ENCODE peak calls at places on chromosomes 2 and 18, in ten cellular contexts. W is stimulated activated CD4-positive, alpha-beta T cell treated with anti-CD3 and anti-CD28 coated beads, Interleukin-2, amount 100 ng/mL, for 48 hours; X is upper lobe of right lung; E is SW480; D is 8988T; P is mucosa of gallbladder; T is naive thymus-derived CD8-positive, alpha-beta T cell; K is activated T-helper 9 cell treated with anti-CD3 and anti-CD28 coated beads, Interleukin-2, amount 50 U/mL, for 16 hours; S is amygdala; L is activated T-cell treated with anti-CD3 and anti-CD28 coated beads for 1 hour. J is an unnamed sample.

GRCh38 chr18:11246466-11246865 is 97.1 kb upstream of the PIEZO2 start:
- DNase-seq in X (no peak), D (no peak), K (no peak), L (no peak), E (no peak), W (no peak), S (no peak), P (no peak), T (no peak), J (no peak)

GRCh38 chr2:202267495-202267894 is 1.9 kb downstream of the NOP58 start:
- DNase-seq in E (no peak), P (no peak), D (no peak), S (no peak), L (no peak), X (no peak), W (no peak), T (no peak), K (no peak), J (no peak)

GRCh38 chr2:62792408-62792807 is 86.9 kb downstream of the EHBP1 start:
- DNase-seq in T (no peak), S (no peak), X (no peak), P (no peak), L (no peak), D (no peak), E (no peak), K (no peak), W (no peak), J (no peak)

GRCh38 chr2:15638720-15639119 is 47.1 kb downstream of the DDX1 start:
- DNase-seq in L (no peak), S (no peak), T (no peak), K (no peak), D (no peak), W (no peak), X (no peak), P (no peak), E (no peak), J (no peak)

GRCh38 chr2:158724803-158725271 is 70.3 kb upstream of the DAPL1 start:
- DNase-seq in L (no peak), P (no peak), K (no peak), D (no peak), W (no peak), S (no peak), T (no peak), X (no peak), E (peak; percentile 52), J (no peak)

GRCh38 chr18:70365361-70365760 is 76.5 kb downstream of the SOCS6 start:
- DNase-seq in X (no peak), T (no peak), P (no peak), E (no peak), W (no peak), L (no peak), K (no peak), D (no peak), S (no peak), J (no peak)

GRCh38 chr2:15735738-15736326 is 144.2 kb downstream of the DDX1 start:
- DNase-seq in W (no peak), T (no peak), K (no peak), L (no peak), D (no peak), X (no peak), E (no peak), S (no peak), P (no peak), J (no peak)

GRCh38 chr18:48833701-48834394 is 116.9 kb downstream of the SMAD7 start:
- DNase-seq in L (peak; percentile 27), X (peak; percentile 51), S (no peak), E (no peak), W (peak; percentile 54), K (no peak), T (peak; percentile 75), P (no peak), D (no peak), J (peak; percentile 54)